ENCODE peak calls at places on chromosomes 4 and X, in ten cellular contexts. B is GM13976; A is activated T-cell treated with anti-CD3 and anti-CD28 coated beads, Interleukin-2, amount 50 U/mL, for 72 hours; F is Kasumi-1; S is A549; M is brain pericyte; W is NAMALWA; X is NB4; Z is endothelial cell; L is left lung. I is an unnamed sample.

GRCh38 chrX:30027636-30028035 is 187.7 kb upstream of the MAGEB2 start:
- DNase-seq in A (no peak), B (no peak), X (no peak), W (no peak), M (no peak), Z (no peak), S (no peak), F (no peak), L (no peak), I (no peak)

GRCh38 chrX:96182366-96182765 is 502.3 kb upstream of the DIAPH2 start:
- DNase-seq in F (peak; percentile 31), S (no peak), M (peak; percentile 7), L (no peak), B (no peak), Z (peak; percentile 7), X (peak; percentile 40), A (no peak), W (peak; percentile 32), I (peak; percentile 4)

GRCh38 chr4:5470318-5470889 is 238.0 kb downstream of the EVC2 start:
- DNase-seq in W (no peak), X (no peak), L (no peak), B (no peak), S (no peak), M (no peak), F (peak; percentile 10), A (no peak), Z (no peak), I (no peak)

GRCh38 chrX:119495734-119496520 is 27.7 kb downstream of the SLC25A5 start:
- DNase-seq in B (no peak), L (no peak), M (no peak), S (no peak), F (no peak), X (no peak), A (no peak), W (no peak), Z (no peak), I (peak; percentile 20)

GRCh38 chrX:72029473-72030411 is 102.0 kb downstream of the RTL5 start:
- DNase-seq in A (no peak), S (peak; percentile 49), L (no peak), B (no peak), W (no peak), Z (no peak), X (no peak), M (no peak), F (no peak), I (no peak)

GRCh38 chrX:48754124-48754667 is 7.4 kb upstream of the GLOD5 start:
- DNase-seq in B (no peak), Z (no peak), F (no peak), X (no peak), L (no peak), M (no peak), A (no peak), W (no peak), S (no peak), I (no peak)

GRCh38 chrX:154349359-154349935 is 25.0 kb downstream of the FLNA start:
- DNase-seq in B (no peak), M (no peak), L (peak; percentile 41), Z (no peak), X (no peak), W (no peak), F (no peak), S (no peak), A (no peak), I (no peak)

GRCh38 chr4:155403886-155404285 is 27.1 kb upstream of the MAP9 start:
- DNase-seq in A (no peak), Z (no peak), B (no peak), F (peak; percentile 40), M (peak; percentile 7), S (peak; percentile 6), W (peak; percentile 12), X (peak; percentile 3), L (no peak), I (peak; percentile 3)

GRCh38 chr4:184147858-184148799 is 69.5 kb downstream of the ENPP6 start:
- DNase-seq in W (peak; percentile 22), S (no peak), B (no peak), A (no peak), M (no peak), L (no peak), X (peak; percentile 56), Z (no peak), F (peak; percentile 16), I (no peak)

I was measured in RPMI8226.